ENCODE peak calls at places on chromosomes 6 and 20, in five cellular contexts. Q is spleen, H is GM23338, O is transverse colon, P is stomach. X is an unnamed sample.

GRCh38 chr20:881051-881820 is 34.9 kb downstream of the ANGPT4 start:
- DNase-seq in Q (peak), H (no peak), O (no peak), P (no peak), X (no peak)

GRCh38 chr6:43765776-43766175 is 4.2 kb upstream of the VEGFA start:
- DNase-seq in Q (peak), H (no peak), O (no peak), P (no peak), X (no peak)

GRCh38 chr20:460707-461106 is 1.6 kb downstream of the TBC1D20 start:
- DNase-seq in Q (no peak), H (no peak), O (no peak), P (no peak), X (peak)

GRCh38 chr6:127554435-127555006 is 22.5 kb upstream of the C6orf58 start:
- DNase-seq in Q (no peak), H (peak), O (no peak), P (peak), X (no peak)

GRCh38 chr6:129929433-129929832 is 68.3 kb upstream of the TMEM244 start:
- DNase-seq in Q (no peak), H (no peak), O (no peak), P (no peak), X (no peak)

GRCh38 chr6:2817778-2818443 is 23.8 kb downstream of the SERPINB1 start:
- DNase-seq in Q (no peak), H (no peak), O (no peak), P (no peak), X (no peak)

GRCh38 chr6:139708342-139709199 is 334.1 kb upstream of the CITED2 start:
- DNase-seq in Q (no peak), H (no peak), O (no peak), P (no peak), X (no peak)

GRCh38 chr20:46293084-46293483 is 15.2 kb downstream of the CDH22 start:
- DNase-seq in Q (peak), H (peak), O (no peak), P (no peak), X (no peak)

GRCh38 chr20:43028470-43028869 is 161.2 kb downstream of the PTPRT start:
- DNase-seq in Q (no peak), H (no peak), O (no peak), P (no peak), X (no peak)

GRCh38 chr6:151092561-151092960 is 147.2 kb upstream of the AKAP12 start:
- DNase-seq in Q (no peak), H (no peak), O (no peak), P (no peak), X (no peak)

GRCh38 chr20:4230185-4230584 is 214.8 kb upstream of the RNF24 start:
- DNase-seq in Q (peak), H (no peak), O (no peak), P (no peak), X (no peak)

GRCh38 chr6:53038148-53038547 is 27.1 kb upstream of the FBXO9 start:
- DNase-seq in Q (no peak), H (no peak), O (no peak), P (no peak), X (no peak)

GRCh38 chr6:53623497-53623896 is 42.1 kb downstream of the KLHL31 start:
- DNase-seq in Q (no peak), H (no peak), O (no peak), P (no peak), X (no peak)

GRCh38 chr6:84842526-84843161 is 78.2 kb upstream of the TBX18 start:
- DNase-seq in Q (no peak), H (no peak), O (no peak), P (no peak), X (no peak)

GRCh38 chr6:35258858-35259193 is 709 bp upstream of the ZNF76 start:
- DNase-seq in Q (no peak), H (peak), O (no peak), P (peak), X (no peak)

GRCh38 chr20:61840661-61841455 is 224.8 kb downstream of the TAF4 start:
- DNase-seq in Q (peak), H (no peak), O (no peak), P (no peak), X (no peak)

GRCh38 chr6:151036869-151037680 is 171.6 kb downstream of the MTHFD1L start:
- DNase-seq in Q (no peak), H (no peak), O (no peak), P (no peak), X (no peak)

GRCh38 chr6:141677598-141678211 is 455.0 kb upstream of the GJE1 start:
- DNase-seq in Q (no peak), H (peak), O (no peak), P (no peak), X (no peak)
- TF ChIP-seq CTCF in Q (peak), H (peak), O (peak), P (no peak), X (peak)

DNA sequence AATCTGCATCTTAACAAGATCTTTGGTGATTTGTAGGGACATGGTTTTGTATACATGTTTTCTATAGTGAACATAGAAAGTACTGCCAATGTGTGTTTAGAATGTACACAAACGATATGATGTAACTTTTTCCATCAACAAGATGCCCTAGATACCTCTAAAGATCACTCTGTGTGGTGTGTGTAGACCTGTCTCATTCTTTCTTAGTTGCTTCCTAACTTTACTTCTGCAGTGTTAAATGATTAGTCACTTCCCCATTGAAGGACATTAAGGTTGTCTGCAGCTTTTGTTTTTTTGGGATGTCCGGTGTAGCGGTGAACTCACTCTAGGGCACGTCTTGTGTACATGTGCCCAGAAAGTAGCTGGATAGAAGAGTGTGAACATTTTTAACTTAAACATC is 35.9 kb downstream of the CDYL start:
- DNase-seq in Q (no peak), H (no peak), O (no peak), P (no peak), X (no peak)
- TF ChIP-seq POLR2AphosphoS5 in Q (no peak), H (no peak), O (no peak), P (no peak), X (no peak)

DNA sequence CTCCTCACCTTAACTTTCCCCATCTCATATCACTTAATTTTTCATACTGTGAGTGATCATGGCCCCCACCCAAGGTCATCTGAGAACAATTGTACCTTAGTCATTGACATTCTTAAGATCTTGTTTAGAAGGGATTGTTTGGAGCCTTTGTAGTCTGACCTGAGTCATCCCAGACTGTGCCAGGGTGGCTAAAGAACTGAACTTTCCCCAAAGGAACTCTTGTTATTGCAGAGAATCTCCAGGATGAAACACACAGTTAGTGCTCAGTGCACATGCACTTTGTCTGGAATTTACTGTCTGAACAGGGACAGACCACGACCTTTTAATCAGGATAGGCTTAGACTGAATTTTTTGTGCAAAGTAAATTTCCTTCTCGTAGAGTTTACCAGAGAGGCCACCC is 112.6 kb upstream of the CCN2 start:
- DNase-seq in Q (no peak), H (no peak), O (no peak), P (no peak), X (no peak)
- H3K27ac ChIP-seq in Q (no peak), H (no peak), O (no peak), P (no peak), X (no peak)

GRCh38 chr6:11618533-11618932 is 81.0 kb downstream of the TMEM170B start:
- DNase-seq in Q (no peak), H (peak), O (no peak), P (no peak), X (no peak)
- TF ChIP-seq CTCF in Q (no peak), H (peak), O (no peak), P (no peak), X (no peak)

GRCh38 chr20:38941726-38942389 is 15.6 kb downstream of the FAM83D start:
- DNase-seq in Q (no peak), H (no peak), O (no peak), P (no peak), X (no peak)

GRCh38 chr20:38937978-38938473 is 11.8 kb downstream of the FAM83D start:
- DNase-seq in Q (no peak), H (no peak), O (no peak), P (no peak), X (no peak)

GRCh38 chr20:38940644-38941043 is 14.4 kb downstream of the FAM83D start:
- DNase-seq in Q (no peak), H (no peak), O (no peak), P (no peak), X (no peak)

GRCh38 chr20:38937000-38937399 is 10.8 kb downstream of the FAM83D start:
- DNase-seq in Q (no peak), H (no peak), O (no peak), P (no peak), X (no peak)

GRCh38 chr20:38939686-38940085 is 13.5 kb downstream of the FAM83D start:
- DNase-seq in Q (no peak), H (no peak), O (no peak), P (no peak), X (no peak)
- TF ChIP-seq POLR2AphosphoS5 in Q (no peak), H (no peak), O (no peak), P (no peak), X (no peak)

DNA sequence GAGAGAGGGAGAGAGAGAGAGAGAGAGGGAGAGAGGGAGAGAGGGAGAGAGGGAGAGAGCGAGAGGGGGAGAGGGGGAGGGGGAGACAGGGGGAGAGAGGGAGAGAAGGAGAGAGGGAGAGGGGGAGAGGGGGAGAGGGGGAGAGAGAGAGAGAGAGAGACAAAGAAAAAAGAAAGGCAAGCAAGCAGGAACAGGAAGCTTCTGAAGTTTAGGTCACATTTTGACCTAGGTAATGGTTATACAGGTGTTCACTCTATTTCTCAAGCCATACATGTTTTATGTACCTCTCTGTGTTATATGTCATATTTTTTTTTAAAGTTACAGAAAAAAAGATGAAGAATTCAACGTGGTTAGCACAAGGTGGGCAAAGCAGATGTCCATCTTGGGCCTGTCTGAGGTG is 9.4 kb downstream of the NHSL1 start:
- DNase-seq in Q (no peak), H (no peak), O (no peak), P (no peak), X (no peak)
- H3K27ac ChIP-seq in Q (no peak), H (no peak), O (peak), P (no peak), X (no peak)

GRCh38 chr6:55445648-55446204 is 118.5 kb downstream of the GFRAL start:
- DNase-seq in Q (no peak), H (peak), O (no peak), P (no peak), X (no peak)
- TF ChIP-seq CTCF in Q (no peak), H (peak), O (peak), P (no peak), X (peak)

DNA sequence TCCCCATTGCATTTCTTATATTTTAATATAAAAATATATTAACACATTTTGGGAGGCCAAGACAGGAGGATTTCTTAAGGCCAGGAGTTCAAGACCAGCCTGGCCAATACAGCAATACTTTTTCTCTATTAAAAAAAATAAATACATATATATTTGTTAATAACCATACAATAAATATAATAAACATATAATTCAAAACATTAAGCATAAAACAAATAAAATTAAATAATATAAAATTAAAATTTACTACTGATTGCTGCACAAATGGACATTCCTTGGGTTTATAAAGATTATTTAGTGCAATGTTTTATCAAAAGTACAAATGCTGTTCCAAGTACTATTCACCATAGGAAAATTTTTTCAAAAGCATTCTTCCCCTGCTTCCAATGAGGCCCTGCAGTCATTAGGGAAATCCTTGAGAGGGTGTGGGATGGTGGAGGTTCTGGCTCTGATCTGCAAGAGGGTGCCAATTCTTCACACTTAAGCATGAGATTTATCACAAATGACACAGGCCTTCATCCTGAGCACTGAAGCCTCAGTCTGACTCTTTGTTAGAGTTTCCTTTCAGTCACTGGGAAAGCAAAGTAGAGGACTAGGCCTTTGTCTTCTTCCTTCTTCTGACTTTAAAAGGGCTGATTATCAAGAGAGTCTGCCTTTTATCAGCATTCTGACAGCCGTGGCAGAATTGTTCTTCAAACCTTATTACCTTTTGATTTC is 596.7 kb downstream of the EPM2A start:
- DNase-seq in Q (no peak), H (no peak), O (no peak), P (no peak), X (no peak)
- TF ChIP-seq POLR2AphosphoS5 in Q (no peak), H (no peak), O (no peak), P (no peak), X (no peak)

DNA sequence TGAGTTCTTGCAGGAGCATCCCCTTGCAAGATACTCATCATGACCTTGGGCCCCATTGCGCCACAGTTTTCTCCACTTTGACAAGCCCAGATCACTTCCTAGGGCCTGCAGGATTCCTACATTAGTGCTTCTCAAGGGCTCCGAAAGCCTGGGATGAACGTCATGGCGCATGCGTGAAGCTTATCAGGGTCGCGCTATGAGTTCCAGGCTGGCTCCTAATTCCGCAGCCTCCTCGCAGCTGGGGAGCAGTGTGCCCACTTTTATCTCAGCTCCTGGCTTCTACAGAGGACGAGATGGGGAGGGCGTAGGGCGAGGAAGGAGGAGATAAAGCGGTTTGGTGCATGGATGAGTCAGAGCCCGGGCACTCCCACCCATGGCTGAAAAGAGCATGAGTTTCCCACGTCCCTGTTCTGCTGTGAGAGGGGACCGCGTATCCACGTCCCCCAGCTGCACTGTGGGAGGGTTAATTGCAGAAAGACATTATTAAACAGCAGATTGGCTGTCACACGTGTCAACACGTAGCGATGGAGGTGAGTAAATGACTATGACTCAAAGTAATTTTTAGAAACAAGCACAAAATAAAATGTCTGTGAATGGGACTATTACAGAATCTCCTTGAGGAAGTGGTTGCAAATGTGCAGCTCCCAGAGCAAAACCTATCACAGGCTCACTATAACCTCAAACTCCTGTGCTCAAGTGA is 72.9 kb upstream of the DSP start:
- DNase-seq in Q (no peak), H (no peak), O (no peak), P (no peak), X (no peak)
- H3K27ac ChIP-seq in Q (no peak), H (no peak), O (no peak), P (no peak), X (no peak)

GRCh38 chr6:45991189-45991588 is 24.5 kb downstream of the CLIC5 start:
- DNase-seq in Q (no peak), H (peak), O (no peak), P (no peak), X (no peak)
- TF ChIP-seq CTCF in Q (no peak), H (peak), O (no peak), P (no peak), X (no peak)

X was measured in prostate gland.